ENCODE peak calls at places on chromosome 15, in five cellular contexts. One of them, this sample, is unnamed.

GRCh38 chr15:61227269-61228024 is 1.7 kb downstream of the RORA start:
- DNase-seq in K562: no peak
- DNase-seq in A549: peak
- DNase-seq in HepG2: no peak
- DNase-seq in GM12878: no peak
- DNase-seq in this sample: peak

GRCh38 chr15:40398413-40398873 is 7.2 kb upstream of the IVD start:
- DNase-seq in K562: no peak
- DNase-seq in A549: no peak
- DNase-seq in HepG2: no peak
- DNase-seq in GM12878: peak
- DNase-seq in this sample: no peak

GRCh38 chr15:34271493-34271892 is 46.7 kb downstream of the EMC4 start:
- DNase-seq in K562: no peak
- DNase-seq in A549: peak
- DNase-seq in HepG2: peak
- DNase-seq in GM12878: no peak
- DNase-seq in this sample: no peak

GRCh38 chr15:33201376-33202189 is 7.1 kb upstream of the FMN1 start:
- DNase-seq in K562: peak
- DNase-seq in A549: peak
- DNase-seq in HepG2: peak
- DNase-seq in GM12878: peak
- DNase-seq in this sample: peak

GRCh38 chr15:37028609-37029287 is 71.6 kb downstream of the MEIS2 start:
- DNase-seq in K562: no peak
- DNase-seq in A549: no peak
- DNase-seq in HepG2: no peak
- DNase-seq in GM12878: no peak
- DNase-seq in this sample: peak

GRCh38 chr15:38562278-38562677 is 2.3 kb downstream of the RASGRP1 start:
- DNase-seq in K562: no peak
- DNase-seq in A549: no peak
- DNase-seq in HepG2: no peak
- DNase-seq in GM12878: no peak
- DNase-seq in this sample: no peak

GRCh38 chr15:37773111-37773860 is 161.2 kb upstream of the TMCO5A start:
- DNase-seq in K562: no peak
- DNase-seq in A549: no peak
- DNase-seq in HepG2: no peak
- DNase-seq in GM12878: no peak
- DNase-seq in this sample: no peak

GRCh38 chr15:99582508-99582960 is 16.8 kb downstream of the MEF2A start:
- DNase-seq in K562: no peak
- DNase-seq in A549: no peak
- DNase-seq in HepG2: no peak
- DNase-seq in GM12878: no peak
- DNase-seq in this sample: no peak

GRCh38 chr15:61684749-61685467 is 375.3 kb downstream of the VPS13C start:
- DNase-seq in K562: no peak
- DNase-seq in A549: no peak
- DNase-seq in HepG2: no peak
- DNase-seq in GM12878: no peak
- DNase-seq in this sample: no peak

GRCh38 chr15:52483712-52484111 is 45.0 kb downstream of the MYO5A start:
- DNase-seq in K562: no peak
- DNase-seq in A549: no peak
- DNase-seq in HepG2: no peak
- DNase-seq in GM12878: no peak
- DNase-seq in this sample: peak

GRCh38 chr15:29086001-29086400 is 183.6 kb downstream of the NSMCE3 start:
- DNase-seq in K562: no peak
- DNase-seq in A549: no peak
- DNase-seq in HepG2: no peak
- DNase-seq in GM12878: no peak
- DNase-seq in this sample: no peak

GRCh38 chr15:98760112-98760826 is 111.9 kb downstream of the IGF1R start:
- DNase-seq in K562: no peak
- DNase-seq in A549: no peak
- DNase-seq in HepG2: no peak
- DNase-seq in GM12878: no peak
- DNase-seq in this sample: no peak

GRCh38 chr15:83845230-83845629 is 191.3 kb downstream of the ADAMTSL3 start:
- DNase-seq in K562: no peak
- DNase-seq in A549: no peak
- DNase-seq in HepG2: no peak
- DNase-seq in GM12878: no peak
- DNase-seq in this sample: no peak

GRCh38 chr15:45401665-45402161 is 23.4 kb upstream of the GATM start:
- DNase-seq in K562: peak
- DNase-seq in A549: no peak
- DNase-seq in HepG2: no peak
- DNase-seq in GM12878: no peak
- DNase-seq in this sample: no peak

GRCh38 chr15:34610388-34610787 is 26.9 kb upstream of the GOLGA8B start:
- DNase-seq in K562: no peak
- DNase-seq in A549: peak
- DNase-seq in HepG2: no peak
- DNase-seq in GM12878: no peak
- DNase-seq in this sample: peak

GRCh38 chr15:50907866-50908208 is 646 bp upstream of the AP4E1 start:
- DNase-seq in K562: peak
- DNase-seq in A549: peak
- DNase-seq in HepG2: peak
- DNase-seq in GM12878: no peak
- DNase-seq in this sample: peak

GRCh38 chr15:100083572-100083971 is 258.2 kb downstream of the ADAMTS17 start:
- DNase-seq in K562: no peak
- DNase-seq in A549: no peak
- DNase-seq in HepG2: no peak
- DNase-seq in GM12878: no peak
- DNase-seq in this sample: no peak

GRCh38 chr15:57235865-57236264 is 140.4 kb upstream of the CGNL1 start:
- DNase-seq in K562: peak
- DNase-seq in A549: peak
- DNase-seq in HepG2: no peak
- DNase-seq in GM12878: no peak
- DNase-seq in this sample: peak

GRCh38 chr15:35888815-35889214 is 342.9 kb upstream of the DPH6 start:
- DNase-seq in K562: no peak
- DNase-seq in A549: no peak
- DNase-seq in HepG2: no peak
- DNase-seq in GM12878: no peak
- DNase-seq in this sample: no peak

GRCh38 chr15:34514251-34514760 is 69.1 kb downstream of the GOLGA8B start:
- DNase-seq in K562: peak
- DNase-seq in A549: peak
- DNase-seq in HepG2: no peak
- DNase-seq in GM12878: no peak
- DNase-seq in this sample: peak

GRCh38 chr15:89971592-89971997 is 29.5 kb upstream of the ZNF710 start:
- DNase-seq in K562: peak
- DNase-seq in A549: peak
- DNase-seq in HepG2: peak
- DNase-seq in GM12878: peak
- DNase-seq in this sample: peak

GRCh38 chr15:75966073-75966472 is 46.2 kb downstream of the NRG4 start:
- DNase-seq in K562: no peak
- DNase-seq in A549: peak
- DNase-seq in HepG2: no peak
- DNase-seq in GM12878: no peak
- DNase-seq in this sample: no peak

GRCh38 chr15:47812436-47813109 is 95.3 kb downstream of the SEMA6D start:
- DNase-seq in K562: no peak
- DNase-seq in A549: peak
- DNase-seq in HepG2: peak
- DNase-seq in GM12878: peak
- DNase-seq in this sample: no peak

GRCh38 chr15:82301296-82302016 is 38.8 kb downstream of the SAXO2 start:
- DNase-seq in K562: no peak
- DNase-seq in A549: no peak
- DNase-seq in HepG2: no peak
- DNase-seq in GM12878: no peak
- DNase-seq in this sample: no peak

GRCh38 chr15:27095809-27096580 is 125.0 kb downstream of the GABRG3 start:
- DNase-seq in K562: no peak
- DNase-seq in A549: no peak
- DNase-seq in HepG2: no peak
- DNase-seq in GM12878: no peak
- DNase-seq in this sample: no peak

GRCh38 chr15:81531141-81531592 is 157.2 kb upstream of the TMC3 start:
- DNase-seq in K562: no peak
- DNase-seq in A549: no peak
- DNase-seq in HepG2: no peak
- DNase-seq in GM12878: no peak
- DNase-seq in this sample: peak

GRCh38 chr15:42080585-42081462 is 13.5 kb downstream of the PLA2G4D start:
- DNase-seq in K562: no peak
- DNase-seq in A549: no peak
- DNase-seq in HepG2: no peak
- DNase-seq in GM12878: no peak
- DNase-seq in this sample: no peak

GRCh38 chr15:68709826-68710225 is 110.9 kb downstream of the ANP32A start:
- DNase-seq in K562: no peak
- DNase-seq in A549: no peak
- DNase-seq in HepG2: no peak
- DNase-seq in GM12878: no peak
- DNase-seq in this sample: no peak

GRCh38 chr15:85543741-85544155 is 163.3 kb downstream of the AKAP13 start:
- DNase-seq in K562: no peak
- DNase-seq in A549: no peak
- DNase-seq in HepG2: no peak
- DNase-seq in GM12878: no peak
- DNase-seq in this sample: peak

GRCh38 chr15:66617137-66618090 is 51.6 kb upstream of the LCTL start:
- DNase-seq in K562: no peak
- DNase-seq in A549: peak
- DNase-seq in HepG2: peak
- DNase-seq in GM12878: no peak
- DNase-seq in this sample: peak

GRCh38 chr15:68431792-68432401 is at the start of gene ITGA11:
- DNase-seq in K562: no peak
- DNase-seq in A549: peak
- DNase-seq in HepG2: no peak
- DNase-seq in GM12878: no peak
- DNase-seq in this sample: peak

GRCh38 chr15:59299919-59300617 is 72.6 kb downstream of the MYO1E start:
- DNase-seq in K562: no peak
- DNase-seq in A549: peak
- DNase-seq in HepG2: no peak
- DNase-seq in GM12878: peak
- DNase-seq in this sample: peak

GRCh38 chr15:59298255-59298856 is 74.3 kb downstream of the MYO1E start:
- DNase-seq in K562: no peak
- DNase-seq in A549: no peak
- DNase-seq in HepG2: no peak
- DNase-seq in GM12878: peak
- DNase-seq in this sample: no peak

GRCh38 chr15:59300618-59301139 is 72.0 kb downstream of the MYO1E start:
- DNase-seq in K562: no peak
- DNase-seq in A549: peak
- DNase-seq in HepG2: no peak
- DNase-seq in GM12878: no peak
- DNase-seq in this sample: no peak

GRCh38 chr15:59301527-59301926 is 71.1 kb downstream of the MYO1E start:
- DNase-seq in K562: no peak
- DNase-seq in A549: no peak
- DNase-seq in HepG2: no peak
- DNase-seq in GM12878: no peak
- DNase-seq in this sample: no peak

GRCh38 chr15:59298876-59299275 is 73.8 kb downstream of the MYO1E start:
- DNase-seq in K562: no peak
- DNase-seq in A549: no peak
- DNase-seq in HepG2: no peak
- DNase-seq in GM12878: no peak
- DNase-seq in this sample: no peak
- H3K27ac ChIP-seq in K562: no peak
- H3K27ac ChIP-seq in A549: peak
- H3K27ac ChIP-seq in HepG2: no peak
- H3K27ac ChIP-seq in GM12878: peak
- H3K27ac ChIP-seq in this sample: no peak

GRCh38 chr15:23647421-23648375 is at the start of gene MAGEL2:
- DNase-seq in K562: no peak
- DNase-seq in A549: no peak
- DNase-seq in HepG2: no peak
- DNase-seq in GM12878: no peak
- DNase-seq in this sample: no peak
- TF ChIP-seq MAX in K562: no peak
- TF ChIP-seq MAX in A549: no peak
- TF ChIP-seq MAX in HepG2: no peak
- TF ChIP-seq MAX in GM12878: no peak
- TF ChIP-seq MAX in this sample: no peak

DNA sequence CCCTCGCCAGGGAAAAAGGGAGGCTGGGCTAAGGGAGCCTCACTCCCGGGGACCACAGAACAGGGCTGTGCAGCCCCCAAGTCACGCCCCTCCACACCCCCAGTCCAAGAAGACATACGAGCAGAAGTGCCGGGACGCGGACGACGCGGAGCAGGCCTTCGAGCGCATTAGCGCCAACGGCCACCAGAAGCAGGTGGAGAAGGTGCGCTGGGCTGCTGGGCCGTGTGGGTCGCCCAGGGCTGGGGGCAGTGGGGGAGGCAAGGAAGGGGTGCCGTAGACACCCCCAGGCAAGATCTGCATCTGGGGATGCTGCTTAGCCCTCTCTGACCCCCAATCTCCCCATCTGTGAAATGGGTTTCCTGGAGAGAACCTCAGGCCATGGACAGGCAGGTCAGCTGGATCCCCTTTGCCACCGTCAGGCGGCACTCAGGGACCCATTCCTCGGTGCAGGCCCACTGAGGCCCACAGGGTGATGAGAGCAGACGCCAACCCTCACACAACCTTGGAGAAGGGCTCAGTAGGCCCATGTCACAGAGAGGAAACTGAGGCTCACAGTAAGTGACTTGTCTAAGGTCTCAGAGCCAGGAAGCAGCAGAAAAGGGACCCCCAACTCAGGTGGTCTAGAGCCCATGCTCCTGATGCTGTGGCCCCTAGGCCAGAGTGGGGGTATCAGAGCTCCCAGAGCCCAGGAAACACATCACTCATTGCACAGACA is 33.7 kb downstream of the PSTPIP1 start:
- DNase-seq in K562: no peak
- DNase-seq in A549: no peak
- DNase-seq in HepG2: no peak
- DNase-seq in GM12878: no peak
- DNase-seq in this sample: no peak
- TF ChIP-seq MYC in K562: no peak
- TF ChIP-seq MYC in A549: no peak
- TF ChIP-seq MYC in HepG2: no peak
- TF ChIP-seq MYC in GM12878: no peak
- TF ChIP-seq MYC in this sample: no peak

DNA sequence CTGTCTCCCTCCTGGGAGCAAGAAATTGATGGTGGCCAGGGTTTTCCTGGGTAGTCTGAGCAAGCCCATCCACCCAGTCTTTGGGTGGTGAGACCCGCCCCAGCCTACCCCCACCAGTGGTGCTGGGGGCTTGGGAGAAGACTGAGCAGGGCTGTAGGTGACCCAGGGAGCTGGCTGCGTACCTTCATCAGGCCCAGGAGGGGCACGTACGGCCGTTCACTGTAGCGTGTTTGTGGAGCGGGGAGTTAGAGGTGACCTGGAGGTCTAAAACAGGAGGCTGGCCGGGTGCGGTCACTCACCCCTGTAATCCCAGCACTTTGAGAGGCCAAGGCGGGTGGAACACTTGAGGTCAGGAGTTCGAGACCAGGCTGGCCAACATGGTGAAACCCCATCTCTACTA is 11.5 kb downstream of the LOXL1 start:
- DNase-seq in K562: no peak
- DNase-seq in A549: no peak
- DNase-seq in HepG2: no peak
- DNase-seq in GM12878: no peak
- DNase-seq in this sample: no peak
- H3K27ac ChIP-seq in K562: no peak
- H3K27ac ChIP-seq in A549: no peak
- H3K27ac ChIP-seq in HepG2: no peak
- H3K27ac ChIP-seq in GM12878: no peak
- H3K27ac ChIP-seq in this sample: no peak